ENCODE peak calls at places on chromosomes 6 and 20, in nine cellular contexts. X is endothelial cell of umbilical vein, N is HepG2, M is WTC11, I is HCT116, C is A549, E is K562, U is NB4, A is SK-N-SH. Y is an unnamed sample.

GRCh38 chr6:170160628-170161611 is 130.0 kb downstream of the DLL1 start:
- DNase-seq in N (no peak), E (no peak), I (no peak), A (no peak), M (no peak), C (no peak), X (no peak), U (no peak), Y (no peak)

GRCh38 chr6:117272886-117273285 is 7.5 kb downstream of the VGLL2 start:
- DNase-seq in U (no peak), I (no peak), M (no peak), N (no peak), E (no peak), A (no peak), X (no peak), C (no peak), Y (no peak)

GRCh38 chr6:31466466-31466865 is 31.5 kb upstream of the MICB start:
- DNase-seq in I (no peak), C (no peak), E (no peak), X (no peak), N (no peak), A (no peak), U (no peak), M (no peak), Y (no peak)

GRCh38 chr20:36572701-36573102 is 695 bp upstream of the TGIF2 start:
- DNase-seq in X (no peak), M (no peak), E (peak), U (peak), A (peak), C (no peak), N (peak), I (no peak), Y (no peak)

GRCh38 chr20:57582432-57583288 is 21.8 kb downstream of the PCK1 start:
- DNase-seq in N (peak), X (peak), E (peak), I (no peak), U (peak), C (no peak), A (peak), M (peak), Y (no peak)

GRCh38 chr20:46558511-46558959 is 8.1 kb upstream of the OCSTAMP start:
- DNase-seq in E (no peak), X (peak), U (no peak), C (peak), A (no peak), N (peak), M (no peak), I (no peak), Y (no peak)

GRCh38 chr6:118712955-118713354 is 61.6 kb upstream of the CEP85L start:
- DNase-seq in X (no peak), A (no peak), C (no peak), U (no peak), I (no peak), E (no peak), N (no peak), M (no peak), Y (no peak)

GRCh38 chr6:28769626-28770402 is 154.0 kb downstream of the TRIM27 start:
- DNase-seq in C (peak), U (peak), M (peak), I (no peak), A (no peak), X (no peak), E (peak), N (no peak), Y (no peak)

GRCh38 chr6:94733066-94733465 is 844.3 kb upstream of the MANEA start:
- DNase-seq in X (no peak), C (no peak), U (no peak), E (no peak), I (no peak), N (no peak), A (no peak), M (peak), Y (no peak)

GRCh38 chr6:157106487-157106886 is 216.8 kb downstream of the TMEM242 start:
- DNase-seq in I (peak), X (peak), M (no peak), U (no peak), A (no peak), C (peak), N (no peak), E (no peak), Y (no peak)

GRCh38 chr6:996271-996852 is 303.4 kb upstream of the EXOC2 start:
- DNase-seq in N (no peak), C (no peak), X (no peak), M (no peak), U (no peak), I (no peak), E (no peak), A (no peak), Y (no peak)

GRCh38 chr20:54624701-54625472 is 149.5 kb downstream of the DOK5 start:
- DNase-seq in I (no peak), C (no peak), U (no peak), N (no peak), E (no peak), A (no peak), M (no peak), X (no peak), Y (no peak)

GRCh38 chr6:154306696-154307095 is 49.9 kb downstream of the IPCEF1 start:
- DNase-seq in U (no peak), M (no peak), A (no peak), X (no peak), I (no peak), N (no peak), C (no peak), E (no peak), Y (no peak)

GRCh38 chr6:107075951-107076381 is 39.3 kb downstream of the BEND3 start:
- DNase-seq in N (no peak), I (no peak), C (no peak), U (peak), M (no peak), A (no peak), E (no peak), X (no peak), Y (no peak)

GRCh38 chr6:134217110-134217509 is 100.8 kb downstream of the SGK1 start:
- DNase-seq in N (no peak), A (no peak), E (no peak), I (no peak), U (no peak), M (no peak), X (no peak), C (no peak), Y (no peak)

GRCh38 chr6:31861919-31862343 is 690 bp downstream of the NEU1 start:
- DNase-seq in N (no peak), X (no peak), A (peak), U (no peak), M (no peak), I (no peak), E (no peak), C (no peak), Y (no peak)

GRCh38 chr6:168870982-168871381 is 382.7 kb downstream of the THBS2 start:
- DNase-seq in U (no peak), M (no peak), E (no peak), A (no peak), N (no peak), I (no peak), X (no peak), C (no peak), Y (no peak)

GRCh38 chr6:5674723-5675122 is 332.0 kb downstream of the NRN1 start:
- DNase-seq in C (no peak), N (no peak), I (no peak), E (no peak), X (no peak), M (no peak), U (no peak), A (no peak), Y (no peak)

GRCh38 chr20:61844621-61845020 is 221.1 kb downstream of the TAF4 start:
- DNase-seq in A (no peak), M (no peak), N (no peak), C (no peak), X (no peak), I (no peak), E (no peak), U (no peak), Y (no peak)

GRCh38 chr20:56003966-56004365 is 1.4 kb downstream of the CBLN4 start:
- DNase-seq in U (no peak), A (peak), I (no peak), E (no peak), C (no peak), N (no peak), M (no peak), X (no peak), Y (no peak)

GRCh38 chr6:113464959-113465358 is 392.2 kb upstream of the MARCKS start:
- DNase-seq in A (no peak), E (no peak), N (no peak), I (peak), M (no peak), X (peak), U (peak), C (peak), Y (no peak)

GRCh38 chr6:157806496-157807215 is 16.4 kb upstream of the SNX9 start:
- DNase-seq in C (no peak), X (no peak), U (no peak), I (no peak), M (no peak), E (no peak), N (no peak), A (no peak), Y (no peak)

GRCh38 chr20:52859156-52859887 is 112.8 kb upstream of the TSHZ2 start:
- DNase-seq in C (no peak), N (no peak), I (no peak), U (no peak), X (peak), E (no peak), A (peak), M (peak), Y (no peak)

GRCh38 chr6:41258196-41258493 is 28.3 kb downstream of the TREM1 start:
- DNase-seq in A (no peak), U (no peak), X (no peak), E (no peak), I (no peak), C (no peak), M (no peak), N (no peak), Y (no peak)

GRCh38 chr6:137573739-137574138 is 79.5 kb upstream of the OLIG3 start:
- DNase-seq in E (no peak), A (no peak), U (no peak), M (no peak), N (no peak), I (no peak), X (no peak), C (no peak), Y (no peak)
- TF ChIP-seq MAX in E (no peak), A (no peak), U (no peak), M (no peak), N (no peak), I (no peak), X (no peak), C (no peak), Y (no peak)

GRCh38 chr20:24985802-24986201 is 6.7 kb downstream of the APMAP start:
- DNase-seq in N (no peak), C (no peak), E (no peak), U (no peak), A (no peak), X (no peak), I (no peak), M (no peak), Y (no peak)

GRCh38 chr20:24986436-24987015 is 6.0 kb downstream of the APMAP start:
- DNase-seq in M (no peak), N (no peak), I (no peak), U (no peak), C (no peak), A (no peak), X (no peak), E (no peak), Y (no peak)

GRCh38 chr20:24989162-24989561 is 3.4 kb downstream of the APMAP start:
- DNase-seq in A (no peak), N (no peak), M (no peak), C (no peak), U (peak), X (no peak), I (no peak), E (no peak), Y (no peak)

GRCh38 chr20:24987244-24987643 is 5.3 kb downstream of the APMAP start:
- DNase-seq in M (no peak), I (no peak), E (no peak), A (no peak), C (no peak), U (peak), N (peak), X (no peak), Y (no peak)

GRCh38 chr20:24987873-24988835 is 4.4 kb downstream of the APMAP start:
- DNase-seq in E (no peak), M (no peak), U (no peak), A (no peak), I (no peak), C (no peak), X (no peak), N (peak), Y (no peak)
- TF ChIP-seq MAX in E (no peak), M (no peak), U (no peak), A (no peak), I (no peak), C (no peak), X (no peak), N (no peak), Y (no peak)

GRCh38 chr20:24610341-24611115 is 141.1 kb downstream of the SYNDIG1 start:
- DNase-seq in E (no peak), I (no peak), N (no peak), X (no peak), M (no peak), C (no peak), U (no peak), A (no peak), Y (peak)
- TF ChIP-seq MAX in E (no peak), I (no peak), N (no peak), X (no peak), M (no peak), C (no peak), U (no peak), A (no peak), Y (no peak)

DNA sequence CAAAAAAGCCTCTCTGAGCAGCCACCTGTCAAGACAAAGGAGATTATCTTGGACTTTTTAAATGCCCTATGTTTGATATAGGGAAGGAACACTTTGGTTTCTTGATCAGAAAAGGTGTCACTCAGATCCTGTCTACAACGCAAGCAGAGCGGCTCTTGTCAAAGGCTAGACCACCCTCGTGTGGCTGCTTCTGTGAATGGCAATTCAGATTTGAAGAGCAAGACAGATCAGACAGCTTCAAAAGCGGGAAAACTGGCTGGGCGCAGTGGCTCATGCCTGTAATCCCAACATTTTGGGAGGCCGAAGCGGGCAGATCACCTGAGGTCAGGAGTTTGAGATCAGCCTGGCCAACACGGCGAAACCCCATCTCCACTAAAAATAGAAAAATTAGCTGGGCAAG is 10.1 kb upstream of the NXT1 start:
- DNase-seq in M (peak), A (peak), I (peak), C (peak), E (peak), N (peak), X (peak), U (peak), Y (peak)
- TF ChIP-seq MAX in M (no peak), A (no peak), I (peak), C (peak), E (no peak), N (no peak), X (no peak), U (no peak), Y (peak)

GRCh38 chr20:43740642-43741041 is 13.8 kb upstream of the GTSF1L start:
- DNase-seq in X (no peak), N (no peak), U (no peak), M (no peak), A (no peak), E (no peak), I (no peak), C (no peak), Y (no peak)

GRCh38 chr20:43744966-43745733 is 18.3 kb upstream of the GTSF1L start:
- DNase-seq in M (no peak), N (no peak), I (no peak), E (no peak), X (no peak), U (peak), A (no peak), C (no peak), Y (no peak)

GRCh38 chr20:43746344-43747137 is 19.7 kb upstream of the GTSF1L start:
- DNase-seq in E (no peak), C (no peak), I (no peak), A (no peak), M (no peak), U (peak), N (no peak), X (no peak), Y (no peak)

GRCh38 chr20:43748274-43748673 is 21.5 kb upstream of the GTSF1L start:
- DNase-seq in N (no peak), A (no peak), E (no peak), X (no peak), M (no peak), C (no peak), U (peak), I (no peak), Y (no peak)

GRCh38 chr20:43744121-43744520 is 17.3 kb upstream of the GTSF1L start:
- DNase-seq in U (peak), C (no peak), X (no peak), I (no peak), E (no peak), A (no peak), N (no peak), M (no peak), Y (no peak)
- TF ChIP-seq MAX in U (no peak), C (no peak), X (no peak), I (no peak), E (no peak), A (no peak), N (no peak), M (no peak), Y (no peak)